ENCODE peak calls at places on chromosomes 16 and 17, in six cellular contexts. One of them, this sample, is unnamed.

GRCh38 chr16:79601978-79602609 is 1.6 kb upstream of the MAF start:
- DNase-seq in effector memory CD4-positive, alpha-beta T cell: peak
- DNase-seq in stimulated activated CD4-positive, alpha-beta T cell treated with anti-CD3 and anti-CD28 coated beads, Interleukin-1b, Interleukin-23, amount 100 ng/mL, for 1 hour: peak
- DNase-seq in naive thymus-derived CD4-positive, alpha-beta T cell: peak
- DNase-seq in activated naive CD8-positive, alpha-beta T cell treated with anti-CD3 and anti-CD28 coated beads, Interleukin-2, amount 50 U/mL, for 16 hours: peak
- DNase-seq in COLO829: no peak
- DNase-seq in this sample: peak

GRCh38 chr16:50709061-50709695 is 15.8 kb downstream of the NOD2 start:
- DNase-seq in effector memory CD4-positive, alpha-beta T cell: no peak
- DNase-seq in activated naive CD8-positive, alpha-beta T cell treated with anti-CD3 and anti-CD28 coated beads, Interleukin-2, amount 50 U/mL, for 16 hours: no peak
- DNase-seq in naive thymus-derived CD4-positive, alpha-beta T cell: no peak
- DNase-seq in stimulated activated CD4-positive, alpha-beta T cell treated with anti-CD3 and anti-CD28 coated beads, Interleukin-1b, Interleukin-23, amount 100 ng/mL, for 1 hour: no peak
- DNase-seq in COLO829: no peak
- DNase-seq in this sample: no peak

GRCh38 chr17:43356999-43357398 is 41.8 kb upstream of the ARL4D start:
- DNase-seq in naive thymus-derived CD4-positive, alpha-beta T cell: no peak
- DNase-seq in stimulated activated CD4-positive, alpha-beta T cell treated with anti-CD3 and anti-CD28 coated beads, Interleukin-1b, Interleukin-23, amount 100 ng/mL, for 1 hour: no peak
- DNase-seq in activated naive CD8-positive, alpha-beta T cell treated with anti-CD3 and anti-CD28 coated beads, Interleukin-2, amount 50 U/mL, for 16 hours: no peak
- DNase-seq in COLO829: no peak
- DNase-seq in effector memory CD4-positive, alpha-beta T cell: no peak
- DNase-seq in this sample: no peak

GRCh38 chr17:57862990-57863667 is 13.3 kb upstream of the MRPS23 start:
- DNase-seq in stimulated activated CD4-positive, alpha-beta T cell treated with anti-CD3 and anti-CD28 coated beads, Interleukin-1b, Interleukin-23, amount 100 ng/mL, for 1 hour: no peak
- DNase-seq in effector memory CD4-positive, alpha-beta T cell: no peak
- DNase-seq in activated naive CD8-positive, alpha-beta T cell treated with anti-CD3 and anti-CD28 coated beads, Interleukin-2, amount 50 U/mL, for 16 hours: no peak
- DNase-seq in naive thymus-derived CD4-positive, alpha-beta T cell: no peak
- DNase-seq in COLO829: no peak
- DNase-seq in this sample: no peak

GRCh38 chr17:4948997-4949320 is 629 bp upstream of the PFN1 start:
- DNase-seq in activated naive CD8-positive, alpha-beta T cell treated with anti-CD3 and anti-CD28 coated beads, Interleukin-2, amount 50 U/mL, for 16 hours: no peak
- DNase-seq in effector memory CD4-positive, alpha-beta T cell: peak
- DNase-seq in stimulated activated CD4-positive, alpha-beta T cell treated with anti-CD3 and anti-CD28 coated beads, Interleukin-1b, Interleukin-23, amount 100 ng/mL, for 1 hour: no peak
- DNase-seq in naive thymus-derived CD4-positive, alpha-beta T cell: peak
- DNase-seq in COLO829: peak
- DNase-seq in this sample: peak

GRCh38 chr17:63545302-63545928 is 4.9 kb upstream of the DCAF7 start:
- DNase-seq in effector memory CD4-positive, alpha-beta T cell: no peak
- DNase-seq in naive thymus-derived CD4-positive, alpha-beta T cell: no peak
- DNase-seq in COLO829: no peak
- DNase-seq in activated naive CD8-positive, alpha-beta T cell treated with anti-CD3 and anti-CD28 coated beads, Interleukin-2, amount 50 U/mL, for 16 hours: no peak
- DNase-seq in stimulated activated CD4-positive, alpha-beta T cell treated with anti-CD3 and anti-CD28 coated beads, Interleukin-1b, Interleukin-23, amount 100 ng/mL, for 1 hour: no peak
- DNase-seq in this sample: no peak

GRCh38 chr17:8243827-8244226 is 4.0 kb downstream of the CTC1 start:
- DNase-seq in effector memory CD4-positive, alpha-beta T cell: peak
- DNase-seq in stimulated activated CD4-positive, alpha-beta T cell treated with anti-CD3 and anti-CD28 coated beads, Interleukin-1b, Interleukin-23, amount 100 ng/mL, for 1 hour: no peak
- DNase-seq in naive thymus-derived CD4-positive, alpha-beta T cell: no peak
- DNase-seq in COLO829: no peak
- DNase-seq in activated naive CD8-positive, alpha-beta T cell treated with anti-CD3 and anti-CD28 coated beads, Interleukin-2, amount 50 U/mL, for 16 hours: no peak
- DNase-seq in this sample: no peak

GRCh38 chr17:70307430-70307829 is 138.1 kb downstream of the KCNJ2 start:
- DNase-seq in naive thymus-derived CD4-positive, alpha-beta T cell: no peak
- DNase-seq in COLO829: no peak
- DNase-seq in stimulated activated CD4-positive, alpha-beta T cell treated with anti-CD3 and anti-CD28 coated beads, Interleukin-1b, Interleukin-23, amount 100 ng/mL, for 1 hour: no peak
- DNase-seq in activated naive CD8-positive, alpha-beta T cell treated with anti-CD3 and anti-CD28 coated beads, Interleukin-2, amount 50 U/mL, for 16 hours: no peak
- DNase-seq in effector memory CD4-positive, alpha-beta T cell: no peak
- DNase-seq in this sample: no peak

GRCh38 chr16:87970206-87970605 is 19.0 kb downstream of the BANP start:
- DNase-seq in activated naive CD8-positive, alpha-beta T cell treated with anti-CD3 and anti-CD28 coated beads, Interleukin-2, amount 50 U/mL, for 16 hours: no peak
- DNase-seq in effector memory CD4-positive, alpha-beta T cell: no peak
- DNase-seq in naive thymus-derived CD4-positive, alpha-beta T cell: no peak
- DNase-seq in COLO829: no peak
- DNase-seq in stimulated activated CD4-positive, alpha-beta T cell treated with anti-CD3 and anti-CD28 coated beads, Interleukin-1b, Interleukin-23, amount 100 ng/mL, for 1 hour: no peak
- DNase-seq in this sample: no peak

GRCh38 chr16:84648595-84649510 is 542 bp downstream of the KLHL36 start:
- DNase-seq in activated naive CD8-positive, alpha-beta T cell treated with anti-CD3 and anti-CD28 coated beads, Interleukin-2, amount 50 U/mL, for 16 hours: no peak
- DNase-seq in effector memory CD4-positive, alpha-beta T cell: peak
- DNase-seq in COLO829: no peak
- DNase-seq in naive thymus-derived CD4-positive, alpha-beta T cell: no peak
- DNase-seq in stimulated activated CD4-positive, alpha-beta T cell treated with anti-CD3 and anti-CD28 coated beads, Interleukin-1b, Interleukin-23, amount 100 ng/mL, for 1 hour: peak
- DNase-seq in this sample: no peak

GRCh38 chr17:37234106-37234505 is 141.7 kb upstream of the C17orf78 start:
- DNase-seq in effector memory CD4-positive, alpha-beta T cell: no peak
- DNase-seq in naive thymus-derived CD4-positive, alpha-beta T cell: no peak
- DNase-seq in activated naive CD8-positive, alpha-beta T cell treated with anti-CD3 and anti-CD28 coated beads, Interleukin-2, amount 50 U/mL, for 16 hours: no peak
- DNase-seq in COLO829: no peak
- DNase-seq in stimulated activated CD4-positive, alpha-beta T cell treated with anti-CD3 and anti-CD28 coated beads, Interleukin-1b, Interleukin-23, amount 100 ng/mL, for 1 hour: no peak
- DNase-seq in this sample: no peak

GRCh38 chr16:57807252-57807967 is 5.1 kb upstream of the KIFC3 start:
- DNase-seq in activated naive CD8-positive, alpha-beta T cell treated with anti-CD3 and anti-CD28 coated beads, Interleukin-2, amount 50 U/mL, for 16 hours: no peak
- DNase-seq in COLO829: no peak
- DNase-seq in stimulated activated CD4-positive, alpha-beta T cell treated with anti-CD3 and anti-CD28 coated beads, Interleukin-1b, Interleukin-23, amount 100 ng/mL, for 1 hour: no peak
- DNase-seq in effector memory CD4-positive, alpha-beta T cell: no peak
- DNase-seq in naive thymus-derived CD4-positive, alpha-beta T cell: no peak
- DNase-seq in this sample: peak

GRCh38 chr16:12160815-12161550 is 184.4 kb downstream of the SNX29 start:
- DNase-seq in effector memory CD4-positive, alpha-beta T cell: no peak
- DNase-seq in COLO829: no peak
- DNase-seq in stimulated activated CD4-positive, alpha-beta T cell treated with anti-CD3 and anti-CD28 coated beads, Interleukin-1b, Interleukin-23, amount 100 ng/mL, for 1 hour: no peak
- DNase-seq in naive thymus-derived CD4-positive, alpha-beta T cell: no peak
- DNase-seq in activated naive CD8-positive, alpha-beta T cell treated with anti-CD3 and anti-CD28 coated beads, Interleukin-2, amount 50 U/mL, for 16 hours: no peak
- DNase-seq in this sample: no peak

GRCh38 chr16:64339052-64339770 is 782.7 kb downstream of the CDH11 start:
- DNase-seq in COLO829: no peak
- DNase-seq in naive thymus-derived CD4-positive, alpha-beta T cell: no peak
- DNase-seq in effector memory CD4-positive, alpha-beta T cell: no peak
- DNase-seq in stimulated activated CD4-positive, alpha-beta T cell treated with anti-CD3 and anti-CD28 coated beads, Interleukin-1b, Interleukin-23, amount 100 ng/mL, for 1 hour: no peak
- DNase-seq in activated naive CD8-positive, alpha-beta T cell treated with anti-CD3 and anti-CD28 coated beads, Interleukin-2, amount 50 U/mL, for 16 hours: no peak
- DNase-seq in this sample: no peak

GRCh38 chr17:57649731-57650484 is 95.2 kb downstream of the CCDC182 start:
- DNase-seq in stimulated activated CD4-positive, alpha-beta T cell treated with anti-CD3 and anti-CD28 coated beads, Interleukin-1b, Interleukin-23, amount 100 ng/mL, for 1 hour: no peak
- DNase-seq in COLO829: peak
- DNase-seq in naive thymus-derived CD4-positive, alpha-beta T cell: no peak
- DNase-seq in activated naive CD8-positive, alpha-beta T cell treated with anti-CD3 and anti-CD28 coated beads, Interleukin-2, amount 50 U/mL, for 16 hours: no peak
- DNase-seq in effector memory CD4-positive, alpha-beta T cell: no peak
- DNase-seq in this sample: no peak

GRCh38 chr17:8162997-8163977 is 539 bp upstream of the VAMP2 start:
- DNase-seq in COLO829: no peak
- DNase-seq in activated naive CD8-positive, alpha-beta T cell treated with anti-CD3 and anti-CD28 coated beads, Interleukin-2, amount 50 U/mL, for 16 hours: no peak
- DNase-seq in naive thymus-derived CD4-positive, alpha-beta T cell: no peak
- DNase-seq in stimulated activated CD4-positive, alpha-beta T cell treated with anti-CD3 and anti-CD28 coated beads, Interleukin-1b, Interleukin-23, amount 100 ng/mL, for 1 hour: no peak
- DNase-seq in effector memory CD4-positive, alpha-beta T cell: no peak
- DNase-seq in this sample: peak

GRCh38 chr17:13688716-13689115 is 87.0 kb upstream of the HS3ST3A1 start:
- DNase-seq in naive thymus-derived CD4-positive, alpha-beta T cell: no peak
- DNase-seq in stimulated activated CD4-positive, alpha-beta T cell treated with anti-CD3 and anti-CD28 coated beads, Interleukin-1b, Interleukin-23, amount 100 ng/mL, for 1 hour: no peak
- DNase-seq in COLO829: no peak
- DNase-seq in effector memory CD4-positive, alpha-beta T cell: no peak
- DNase-seq in activated naive CD8-positive, alpha-beta T cell treated with anti-CD3 and anti-CD28 coated beads, Interleukin-2, amount 50 U/mL, for 16 hours: no peak
- DNase-seq in this sample: peak

GRCh38 chr16:970379-970765 is 412 bp downstream of the LMF1 start:
- DNase-seq in stimulated activated CD4-positive, alpha-beta T cell treated with anti-CD3 and anti-CD28 coated beads, Interleukin-1b, Interleukin-23, amount 100 ng/mL, for 1 hour: no peak
- DNase-seq in activated naive CD8-positive, alpha-beta T cell treated with anti-CD3 and anti-CD28 coated beads, Interleukin-2, amount 50 U/mL, for 16 hours: no peak
- DNase-seq in naive thymus-derived CD4-positive, alpha-beta T cell: no peak
- DNase-seq in COLO829: no peak
- DNase-seq in effector memory CD4-positive, alpha-beta T cell: no peak
- DNase-seq in this sample: no peak

GRCh38 chr17:18225121-18225561 is 294 bp upstream of the LLGL1 start:
- DNase-seq in naive thymus-derived CD4-positive, alpha-beta T cell: peak
- DNase-seq in COLO829: peak
- DNase-seq in activated naive CD8-positive, alpha-beta T cell treated with anti-CD3 and anti-CD28 coated beads, Interleukin-2, amount 50 U/mL, for 16 hours: peak
- DNase-seq in stimulated activated CD4-positive, alpha-beta T cell treated with anti-CD3 and anti-CD28 coated beads, Interleukin-1b, Interleukin-23, amount 100 ng/mL, for 1 hour: peak
- DNase-seq in effector memory CD4-positive, alpha-beta T cell: peak
- DNase-seq in this sample: peak

GRCh38 chr16:66603537-66604375 is 748 bp upstream of the CMTM3 start:
- DNase-seq in naive thymus-derived CD4-positive, alpha-beta T cell: peak
- DNase-seq in activated naive CD8-positive, alpha-beta T cell treated with anti-CD3 and anti-CD28 coated beads, Interleukin-2, amount 50 U/mL, for 16 hours: peak
- DNase-seq in stimulated activated CD4-positive, alpha-beta T cell treated with anti-CD3 and anti-CD28 coated beads, Interleukin-1b, Interleukin-23, amount 100 ng/mL, for 1 hour: peak
- DNase-seq in COLO829: peak
- DNase-seq in effector memory CD4-positive, alpha-beta T cell: peak
- DNase-seq in this sample: peak

GRCh38 chr17:74211141-74211928 is 2.0 kb upstream of the TTYH2 start:
- DNase-seq in stimulated activated CD4-positive, alpha-beta T cell treated with anti-CD3 and anti-CD28 coated beads, Interleukin-1b, Interleukin-23, amount 100 ng/mL, for 1 hour: no peak
- DNase-seq in COLO829: no peak
- DNase-seq in effector memory CD4-positive, alpha-beta T cell: no peak
- DNase-seq in activated naive CD8-positive, alpha-beta T cell treated with anti-CD3 and anti-CD28 coated beads, Interleukin-2, amount 50 U/mL, for 16 hours: no peak
- DNase-seq in naive thymus-derived CD4-positive, alpha-beta T cell: no peak
- DNase-seq in this sample: no peak

GRCh38 chr17:49491370-49491769 is 3.7 kb upstream of the NGFR start:
- DNase-seq in effector memory CD4-positive, alpha-beta T cell: no peak
- DNase-seq in stimulated activated CD4-positive, alpha-beta T cell treated with anti-CD3 and anti-CD28 coated beads, Interleukin-1b, Interleukin-23, amount 100 ng/mL, for 1 hour: no peak
- DNase-seq in activated naive CD8-positive, alpha-beta T cell treated with anti-CD3 and anti-CD28 coated beads, Interleukin-2, amount 50 U/mL, for 16 hours: no peak
- DNase-seq in COLO829: no peak
- DNase-seq in naive thymus-derived CD4-positive, alpha-beta T cell: no peak
- DNase-seq in this sample: peak

GRCh38 chr16:64983983-64984382 is 137.9 kb downstream of the CDH11 start:
- DNase-seq in stimulated activated CD4-positive, alpha-beta T cell treated with anti-CD3 and anti-CD28 coated beads, Interleukin-1b, Interleukin-23, amount 100 ng/mL, for 1 hour: no peak
- DNase-seq in COLO829: peak
- DNase-seq in activated naive CD8-positive, alpha-beta T cell treated with anti-CD3 and anti-CD28 coated beads, Interleukin-2, amount 50 U/mL, for 16 hours: no peak
- DNase-seq in effector memory CD4-positive, alpha-beta T cell: no peak
- DNase-seq in naive thymus-derived CD4-positive, alpha-beta T cell: no peak
- DNase-seq in this sample: peak

GRCh38 chr17:61833536-61834203 is 29.7 kb downstream of the BRIP1 start:
- DNase-seq in COLO829: peak
- DNase-seq in effector memory CD4-positive, alpha-beta T cell: no peak
- DNase-seq in activated naive CD8-positive, alpha-beta T cell treated with anti-CD3 and anti-CD28 coated beads, Interleukin-2, amount 50 U/mL, for 16 hours: no peak
- DNase-seq in naive thymus-derived CD4-positive, alpha-beta T cell: no peak
- DNase-seq in stimulated activated CD4-positive, alpha-beta T cell treated with anti-CD3 and anti-CD28 coated beads, Interleukin-1b, Interleukin-23, amount 100 ng/mL, for 1 hour: no peak
- DNase-seq in this sample: no peak

GRCh38 chr17:50831430-50832064 is 3.8 kb upstream of the WFIKKN2 start:
- DNase-seq in COLO829: no peak
- DNase-seq in stimulated activated CD4-positive, alpha-beta T cell treated with anti-CD3 and anti-CD28 coated beads, Interleukin-1b, Interleukin-23, amount 100 ng/mL, for 1 hour: no peak
- DNase-seq in effector memory CD4-positive, alpha-beta T cell: no peak
- DNase-seq in naive thymus-derived CD4-positive, alpha-beta T cell: no peak
- DNase-seq in activated naive CD8-positive, alpha-beta T cell treated with anti-CD3 and anti-CD28 coated beads, Interleukin-2, amount 50 U/mL, for 16 hours: no peak
- DNase-seq in this sample: no peak

GRCh38 chr17:76843703-76844484 is 24.3 kb upstream of the MGAT5B start:
- DNase-seq in activated naive CD8-positive, alpha-beta T cell treated with anti-CD3 and anti-CD28 coated beads, Interleukin-2, amount 50 U/mL, for 16 hours: no peak
- DNase-seq in stimulated activated CD4-positive, alpha-beta T cell treated with anti-CD3 and anti-CD28 coated beads, Interleukin-1b, Interleukin-23, amount 100 ng/mL, for 1 hour: no peak
- DNase-seq in naive thymus-derived CD4-positive, alpha-beta T cell: no peak
- DNase-seq in effector memory CD4-positive, alpha-beta T cell: no peak
- DNase-seq in COLO829: no peak
- DNase-seq in this sample: no peak

GRCh38 chr16:24776486-24777220 is 47.2 kb downstream of the TNRC6A start:
- DNase-seq in naive thymus-derived CD4-positive, alpha-beta T cell: no peak
- DNase-seq in stimulated activated CD4-positive, alpha-beta T cell treated with anti-CD3 and anti-CD28 coated beads, Interleukin-1b, Interleukin-23, amount 100 ng/mL, for 1 hour: no peak
- DNase-seq in activated naive CD8-positive, alpha-beta T cell treated with anti-CD3 and anti-CD28 coated beads, Interleukin-2, amount 50 U/mL, for 16 hours: no peak
- DNase-seq in COLO829: no peak
- DNase-seq in effector memory CD4-positive, alpha-beta T cell: no peak
- DNase-seq in this sample: no peak

GRCh38 chr16:71894229-71894920 is 956 bp upstream of the IST1 start:
- DNase-seq in COLO829: no peak
- DNase-seq in naive thymus-derived CD4-positive, alpha-beta T cell: peak
- DNase-seq in effector memory CD4-positive, alpha-beta T cell: peak
- DNase-seq in stimulated activated CD4-positive, alpha-beta T cell treated with anti-CD3 and anti-CD28 coated beads, Interleukin-1b, Interleukin-23, amount 100 ng/mL, for 1 hour: peak
- DNase-seq in activated naive CD8-positive, alpha-beta T cell treated with anti-CD3 and anti-CD28 coated beads, Interleukin-2, amount 50 U/mL, for 16 hours: no peak
- DNase-seq in this sample: peak

This sample was measured in SJCRH30.